ENCODE peak calls at places on chromosome 3, in eight cellular contexts. K, R, J, Q, C, D, Z and W are unnamed samples.

GRCh38 chr3:137165117-137165806 is 207.5 kb downstream of the IL20RB start:
- DNase-seq in K (no peak), R (no peak), J (no peak), Q (no peak), C (no peak), D (no peak), Z (peak), W (no peak)

GRCh38 chr3:56188201-56188600 is 280.1 kb downstream of the ERC2 start:
- DNase-seq in K (no peak), R (no peak), J (no peak), Q (peak), C (no peak), D (no peak), Z (no peak), W (no peak)

GRCh38 chr3:160869825-160870224 is 113.8 kb downstream of the PPM1L start:
- DNase-seq in K (no peak), R (no peak), J (no peak), Q (no peak), C (no peak), D (no peak), Z (peak), W (no peak)

GRCh38 chr3:132543016-132543739 is 53.9 kb upstream of the ACKR4 start:
- DNase-seq in K (no peak), R (no peak), J (no peak), Q (no peak), C (no peak), D (no peak), Z (peak), W (no peak)

GRCh38 chr3:101095703-101096102 is 102.5 kb upstream of the ABI3BP start:
- DNase-seq in K (no peak), R (no peak), J (no peak), Q (no peak), C (no peak), D (no peak), Z (no peak), W (no peak)

GRCh38 chr3:141486735-141487418 is at the start of gene RASA2:
- DNase-seq in K (peak), R (peak), J (peak), Q (peak), C (peak), D (peak), Z (peak), W (peak)

GRCh38 chr3:55524565-55525244 is 37.6 kb upstream of the WNT5A start:
- DNase-seq in K (no peak), R (no peak), J (no peak), Q (no peak), C (no peak), D (no peak), Z (peak), W (no peak)

GRCh38 chr3:134749174-134749573 is 45.9 kb upstream of the EPHB1 start:
- DNase-seq in K (no peak), R (no peak), J (no peak), Q (no peak), C (no peak), D (no peak), Z (no peak), W (no peak)

GRCh38 chr3:119783255-119783654 is 1.4 kb downstream of the NR1I2 start:
- DNase-seq in K (no peak), R (no peak), J (no peak), Q (no peak), C (no peak), D (no peak), Z (no peak), W (no peak)

GRCh38 chr3:140022061-140022781 is 87.2 kb downstream of the CLSTN2 start:
- DNase-seq in K (no peak), R (no peak), J (no peak), Q (peak), C (peak), D (no peak), Z (no peak), W (no peak)

GRCh38 chr3:82496890-82497560 is 735.6 kb upstream of the GBE1 start:
- DNase-seq in K (peak), R (no peak), J (no peak), Q (no peak), C (no peak), D (no peak), Z (peak), W (no peak)

GRCh38 chr3:133994166-133994910 is 35.4 kb downstream of the SLCO2A1 start:
- DNase-seq in K (no peak), R (no peak), J (no peak), Q (no peak), C (no peak), D (no peak), Z (no peak), W (no peak)